ENCODE peak calls at places on chromosomes 5 and 9, in ten cellular contexts. P is CD8-positive, alpha-beta T cell; D is left ventricle myocardium inferior; X is uterus; L is adrenal gland; M is lung; R is A549; N is body of pancreas; A is psoas muscle; O is small intestine. S is an unnamed sample.

GRCh38 chr5:1113805-1114586 is 2.1 kb upstream of the SLC12A7 start:
- DNase-seq in P (no peak), D (no peak), X (no peak), L (no peak), M (no peak), R (no peak), N (no peak), A (no peak), O (no peak), S (no peak)

GRCh38 chr5:14420136-14420808 is 161.3 kb upstream of the OTULINL start:
- DNase-seq in P (no peak), D (no peak), X (no peak), L (no peak), M (no peak), R (no peak), N (no peak), A (no peak), O (no peak), S (no peak)

GRCh38 chr9:130461218-130461630 is 16.5 kb downstream of the ASS1 start:
- DNase-seq in P (peak; percentile 70), D (peak; percentile 62), X (peak; percentile 58), L (peak; percentile 63), M (peak; percentile 46), R (peak; percentile 59), N (peak; percentile 70), A (peak; percentile 83), O (peak; percentile 38), S (no peak)

GRCh38 chr5:3230941-3231340 is 364.7 kb upstream of the IRX1 start:
- DNase-seq in P (no peak), D (no peak), X (no peak), L (no peak), M (peak; percentile 16), R (no peak), N (no peak), A (no peak), O (no peak), S (no peak)

GRCh38 chr5:160064441-160064840 is 54.8 kb downstream of the PWWP2A start:
- DNase-seq in P (no peak), D (peak; percentile 26), X (no peak), L (no peak), M (no peak), R (no peak), N (peak; percentile 93), A (no peak), O (peak; percentile 77), S (no peak)

GRCh38 chr5:56493293-56493692 is 260.2 kb upstream of the ANKRD55 start:
- DNase-seq in P (no peak), D (no peak), X (no peak), L (no peak), M (no peak), R (no peak), N (no peak), A (no peak), O (no peak), S (no peak)

GRCh38 chr5:28862860-28863196 is 1824.4 kb upstream of the CDH9 start:
- DNase-seq in P (no peak), D (no peak), X (no peak), L (no peak), M (no peak), R (no peak), N (no peak), A (no peak), O (no peak), S (no peak)

GRCh38 chr9:129356871-129357772 is 179.1 kb upstream of the IER5L start:
- DNase-seq in P (no peak), D (no peak), X (no peak), L (no peak), M (no peak), R (no peak), N (no peak), A (no peak), O (no peak), S (no peak)

GRCh38 chr5:3600106-3600997 is 4.7 kb downstream of the IRX1 start:
- DNase-seq in P (no peak), D (no peak), X (no peak), L (no peak), M (no peak), R (no peak), N (no peak), A (no peak), O (no peak), S (no peak)

DNA sequence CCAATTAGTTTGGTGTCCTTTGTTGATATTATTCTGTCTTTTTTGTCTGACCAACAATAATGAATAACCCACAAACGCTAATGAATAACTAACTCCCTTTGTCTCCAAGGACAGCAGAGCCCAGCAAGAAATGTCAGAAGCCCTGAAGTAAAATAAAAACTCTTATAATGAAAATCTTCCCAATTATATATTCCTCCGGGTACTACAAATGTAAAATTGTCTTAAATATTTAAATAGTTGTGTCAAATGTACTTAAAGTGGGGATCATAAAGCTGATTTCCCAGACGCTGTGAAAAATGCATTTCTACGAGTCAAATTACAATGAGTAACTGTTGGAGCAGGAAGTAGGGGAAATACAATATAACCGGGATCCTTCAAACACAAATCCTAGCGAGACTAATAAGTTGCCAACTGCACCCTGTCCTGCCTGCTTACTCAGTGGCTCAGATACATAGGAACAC is 22.3 kb downstream of the GLIS3 start:
- DNase-seq in P (no peak), D (no peak), X (no peak), L (no peak), M (no peak), R (peak; percentile 50), N (no peak), A (no peak), O (peak; percentile 33), S (no peak)
- H3K4me3 ChIP-seq in P (no peak overlapping the region), D (no peak overlapping the region), X (no peak overlapping the region), L (no peak overlapping the region), M (no peak overlapping the region), R (peak overlapping the region; percentile 6), N (no peak overlapping the region), A (peak overlapping the region; percentile 6), O (no peak overlapping the region), S (no peak overlapping the region)

DNA sequence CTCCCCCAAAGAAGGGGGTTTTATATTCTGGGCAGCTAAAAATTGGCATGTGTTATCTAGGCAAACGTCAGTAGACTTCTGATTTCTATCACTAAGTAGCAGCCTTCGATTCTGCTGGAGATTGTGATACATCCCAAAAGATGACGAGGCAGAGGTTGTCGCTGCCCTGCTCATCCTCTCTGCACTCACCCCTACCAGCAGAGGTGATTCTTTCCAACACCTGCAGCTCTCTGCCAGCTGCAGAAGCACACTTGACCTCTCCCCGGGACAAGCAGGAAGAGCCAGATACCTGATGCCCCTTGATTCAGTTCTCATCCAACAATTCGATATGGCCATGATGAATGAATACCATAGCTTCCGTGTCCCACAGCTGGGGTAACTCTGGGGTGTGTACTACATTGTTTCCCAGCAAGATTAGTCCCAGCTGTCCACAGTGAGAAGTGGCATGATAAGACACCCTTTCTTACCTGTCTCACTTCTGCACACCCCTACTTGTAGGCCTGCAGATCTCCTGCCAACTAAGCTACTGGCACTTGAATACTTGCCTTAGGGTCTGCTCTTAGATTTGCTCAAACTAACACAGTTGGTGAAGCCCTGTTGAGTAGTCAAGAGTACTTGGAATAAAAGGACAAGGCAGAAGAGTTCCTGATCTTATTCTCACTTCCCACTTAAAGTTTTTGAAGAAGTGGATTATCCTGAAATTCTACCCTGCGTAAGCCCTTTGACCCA is 37.6 kb upstream of the SMAD5 start:
- DNase-seq in P (no peak), D (no peak), X (no peak), L (no peak), M (no peak), R (no peak), N (no peak), A (no peak), O (peak; percentile 47), S (no peak)
- H3K27ac ChIP-seq in P (no peak overlapping the region), D (no peak overlapping the region), X (no peak overlapping the region), L (no peak overlapping the region), M (no peak overlapping the region), R (peak overlapping the region; percentile 11), N (peak overlapping the region; percentile 18), A (no peak overlapping the region), O (peak overlapping the region; percentile 59), S (no peak overlapping the region)

DNA sequence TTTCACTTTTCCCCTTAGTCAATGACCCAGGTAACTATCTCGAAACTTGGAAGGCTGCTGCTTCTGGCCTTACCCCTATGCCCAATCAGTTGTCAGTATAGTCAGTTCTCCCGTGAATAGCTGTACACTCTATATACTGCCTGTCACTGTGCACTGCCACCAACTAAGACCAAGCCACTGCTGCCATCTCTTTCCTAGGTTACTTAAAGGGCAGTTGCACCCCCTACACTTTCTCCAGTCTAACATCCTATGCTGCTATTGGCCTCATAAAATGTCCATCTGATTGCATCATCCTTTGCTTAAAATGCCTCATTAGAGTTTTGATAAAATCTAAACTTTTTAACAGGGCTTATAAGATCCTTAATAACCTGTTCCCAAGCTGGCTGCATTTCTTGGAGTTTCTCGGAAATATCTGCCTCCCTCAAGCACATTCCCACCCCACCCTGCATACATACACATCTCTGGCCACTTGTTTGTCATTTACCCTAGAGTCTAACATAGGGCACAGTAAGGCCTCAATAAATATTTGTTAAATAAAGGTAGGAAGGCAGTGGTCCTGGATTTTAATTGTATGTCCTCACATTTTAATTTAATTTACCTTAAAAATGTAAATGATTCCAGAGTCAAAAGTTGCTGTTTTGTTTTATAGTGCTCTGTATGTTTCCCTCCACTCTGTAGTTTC is 32.7 kb upstream of the TNFAIP8 start:
- DNase-seq in P (no peak), D (no peak), X (no peak), L (no peak), M (no peak), R (no peak), N (no peak), A (no peak), O (no peak), S (no peak)
- H3K4me3 ChIP-seq in P (no peak overlapping the region), D (no peak overlapping the region), X (no peak overlapping the region), L (no peak overlapping the region), M (no peak overlapping the region), R (no peak overlapping the region), N (no peak overlapping the region), A (no peak overlapping the region), O (no peak overlapping the region), S (no peak overlapping the region)

GRCh38 chr5:111755264-111755941 is 1.6 kb downstream of the NREP start:
- DNase-seq in P (no peak), D (no peak), X (no peak), L (no peak), M (no peak), R (no peak), N (no peak), A (no peak), O (no peak), S (no peak)
- H3K27ac ChIP-seq in P (no peak overlapping the region), D (peak overlapping the region; percentile 97), X (no peak overlapping the region), L (peak overlapping the region; percentile 71), M (peak overlapping the region; percentile 95), R (no peak overlapping the region), N (no peak overlapping the region), A (peak overlapping the region; percentile 90), O (no peak overlapping the region), S (no peak overlapping the region)

DNA sequence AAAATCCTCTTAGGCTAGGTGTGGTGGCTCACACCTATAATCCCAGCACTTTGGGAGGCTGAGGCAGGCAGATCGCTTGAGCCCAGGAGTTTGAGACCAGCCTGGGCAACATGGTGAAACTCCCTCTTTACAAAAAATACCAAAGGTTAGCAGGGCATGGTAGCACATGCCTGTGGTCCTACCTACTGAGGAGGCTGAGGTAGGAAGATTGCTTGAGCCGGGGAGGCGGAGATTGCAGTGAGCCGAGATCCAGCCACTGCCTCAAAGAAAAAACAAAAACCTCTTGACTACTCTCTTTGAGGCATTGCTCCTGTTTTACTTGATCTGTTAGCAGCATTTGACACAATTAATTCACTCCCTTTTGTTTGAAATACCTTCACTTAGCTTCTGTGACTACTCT is 20.7 kb downstream of the KIF2A start:
- DNase-seq in P (no peak), D (no peak), X (no peak), L (no peak), M (no peak), R (no peak), N (no peak), A (no peak), O (no peak), S (no peak)
- H3K4me3 ChIP-seq in P (no peak overlapping the region), D (no peak overlapping the region), X (no peak overlapping the region), L (no peak overlapping the region), M (no peak overlapping the region), R (no peak overlapping the region), N (no peak overlapping the region), A (no peak overlapping the region), O (no peak overlapping the region), S (no peak overlapping the region)

GRCh38 chr9:36208521-36209253 is 18.0 kb downstream of the CLTA start:
- DNase-seq in P (no peak), D (no peak), X (no peak), L (no peak), M (no peak), R (no peak), N (no peak), A (no peak), O (no peak), S (no peak)
- H3K27ac ChIP-seq in P (no peak overlapping the region), D (peak overlapping the region; percentile 31), X (no peak overlapping the region), L (peak overlapping the region; percentile 79), M (no peak overlapping the region), R (no peak overlapping the region), N (no peak overlapping the region), A (peak overlapping the region; percentile 65), O (no peak overlapping the region), S (peak overlapping the region; percentile 61)

S was measured in coronary artery.